ENCODE peak calls at places on chromosomes 1 and 21, in nine cellular contexts. One of them, this sample, is unnamed.

GRCh38 chr1:81682490-81682889 is 118.2 kb upstream of the ADGRL2 start:
- DNase-seq in brain pericyte: no peak
- DNase-seq in putamen: no peak
- DNase-seq in cardiac muscle cell: peak
- DNase-seq in progenitor cell of endocrine pancreas: no peak
- DNase-seq in activated naive CD8-positive, alpha-beta T cell treated with anti-CD3 and anti-CD28 coated beads, Interleukin-2, amount 10 ng/mL, durations not matched to agents 7 days and 5 days: no peak
- DNase-seq in D341Med: no peak
- DNase-seq in PC-3: peak
- DNase-seq in EL: peak
- DNase-seq in this sample: no peak

GRCh38 chr1:206461602-206462455 is 8.4 kb upstream of the IKBKE start:
- DNase-seq in brain pericyte: no peak
- DNase-seq in putamen: peak
- DNase-seq in cardiac muscle cell: peak
- DNase-seq in progenitor cell of endocrine pancreas: peak
- DNase-seq in activated naive CD8-positive, alpha-beta T cell treated with anti-CD3 and anti-CD28 coated beads, Interleukin-2, amount 10 ng/mL, durations not matched to agents 7 days and 5 days: peak
- DNase-seq in D341Med: peak
- DNase-seq in PC-3: peak
- DNase-seq in EL: peak
- DNase-seq in this sample: peak

GRCh38 chr1:10867138-10867721 is 70.8 kb upstream of the CASZ1 start:
- DNase-seq in brain pericyte: no peak
- DNase-seq in putamen: peak
- DNase-seq in cardiac muscle cell: peak
- DNase-seq in progenitor cell of endocrine pancreas: peak
- DNase-seq in activated naive CD8-positive, alpha-beta T cell treated with anti-CD3 and anti-CD28 coated beads, Interleukin-2, amount 10 ng/mL, durations not matched to agents 7 days and 5 days: peak
- DNase-seq in D341Med: peak
- DNase-seq in PC-3: peak
- DNase-seq in EL: peak
- DNase-seq in this sample: peak

GRCh38 chr1:157154940-157155514 is 16.8 kb upstream of the ETV3 start:
- DNase-seq in brain pericyte: no peak
- DNase-seq in putamen: no peak
- DNase-seq in cardiac muscle cell: peak
- DNase-seq in progenitor cell of endocrine pancreas: no peak
- DNase-seq in activated naive CD8-positive, alpha-beta T cell treated with anti-CD3 and anti-CD28 coated beads, Interleukin-2, amount 10 ng/mL, durations not matched to agents 7 days and 5 days: no peak
- DNase-seq in D341Med: no peak
- DNase-seq in PC-3: peak
- DNase-seq in EL: peak
- DNase-seq in this sample: no peak

GRCh38 chr1:81819613-81820012 is 18.9 kb downstream of the ADGRL2 start:
- DNase-seq in brain pericyte: no peak
- DNase-seq in putamen: no peak
- DNase-seq in cardiac muscle cell: no peak
- DNase-seq in progenitor cell of endocrine pancreas: no peak
- DNase-seq in activated naive CD8-positive, alpha-beta T cell treated with anti-CD3 and anti-CD28 coated beads, Interleukin-2, amount 10 ng/mL, durations not matched to agents 7 days and 5 days: no peak
- DNase-seq in D341Med: no peak
- DNase-seq in PC-3: no peak
- DNase-seq in EL: no peak
- DNase-seq in this sample: no peak

GRCh38 chr1:145845514-145846161 is at the start of gene NUDT17:
- DNase-seq in brain pericyte: no peak
- DNase-seq in putamen: peak
- DNase-seq in cardiac muscle cell: peak
- DNase-seq in progenitor cell of endocrine pancreas: peak
- DNase-seq in activated naive CD8-positive, alpha-beta T cell treated with anti-CD3 and anti-CD28 coated beads, Interleukin-2, amount 10 ng/mL, durations not matched to agents 7 days and 5 days: peak
- DNase-seq in D341Med: peak
- DNase-seq in PC-3: peak
- DNase-seq in EL: peak
- DNase-seq in this sample: peak

GRCh38 chr1:53835491-53835890 is 2.6 kb downstream of the NDC1 start:
- DNase-seq in brain pericyte: no peak
- DNase-seq in putamen: no peak
- DNase-seq in cardiac muscle cell: no peak
- DNase-seq in progenitor cell of endocrine pancreas: no peak
- DNase-seq in activated naive CD8-positive, alpha-beta T cell treated with anti-CD3 and anti-CD28 coated beads, Interleukin-2, amount 10 ng/mL, durations not matched to agents 7 days and 5 days: no peak
- DNase-seq in D341Med: no peak
- DNase-seq in PC-3: peak
- DNase-seq in EL: peak
- DNase-seq in this sample: no peak

GRCh38 chr1:234515821-234516241 is 36.9 kb upstream of the TARBP1 start:
- DNase-seq in brain pericyte: no peak
- DNase-seq in putamen: no peak
- DNase-seq in cardiac muscle cell: peak
- DNase-seq in progenitor cell of endocrine pancreas: no peak
- DNase-seq in activated naive CD8-positive, alpha-beta T cell treated with anti-CD3 and anti-CD28 coated beads, Interleukin-2, amount 10 ng/mL, durations not matched to agents 7 days and 5 days: no peak
- DNase-seq in D341Med: no peak
- DNase-seq in PC-3: peak
- DNase-seq in EL: peak
- DNase-seq in this sample: no peak

GRCh38 chr1:99149952-99150351 is 114.3 kb upstream of the PLPPR4 start:
- DNase-seq in brain pericyte: no peak
- DNase-seq in putamen: no peak
- DNase-seq in cardiac muscle cell: no peak
- DNase-seq in progenitor cell of endocrine pancreas: no peak
- DNase-seq in activated naive CD8-positive, alpha-beta T cell treated with anti-CD3 and anti-CD28 coated beads, Interleukin-2, amount 10 ng/mL, durations not matched to agents 7 days and 5 days: no peak
- DNase-seq in D341Med: no peak
- DNase-seq in PC-3: no peak
- DNase-seq in EL: no peak
- DNase-seq in this sample: no peak

GRCh38 chr1:19074902-19075721 is 118.6 kb upstream of the IFFO2 start:
- DNase-seq in brain pericyte: no peak
- DNase-seq in putamen: no peak
- DNase-seq in cardiac muscle cell: no peak
- DNase-seq in progenitor cell of endocrine pancreas: no peak
- DNase-seq in activated naive CD8-positive, alpha-beta T cell treated with anti-CD3 and anti-CD28 coated beads, Interleukin-2, amount 10 ng/mL, durations not matched to agents 7 days and 5 days: no peak
- DNase-seq in D341Med: no peak
- DNase-seq in PC-3: no peak
- DNase-seq in EL: no peak
- DNase-seq in this sample: no peak

GRCh38 chr1:240190881-240191385 is 99.2 kb downstream of the FMN2 start:
- DNase-seq in brain pericyte: peak
- DNase-seq in putamen: peak
- DNase-seq in cardiac muscle cell: peak
- DNase-seq in progenitor cell of endocrine pancreas: no peak
- DNase-seq in activated naive CD8-positive, alpha-beta T cell treated with anti-CD3 and anti-CD28 coated beads, Interleukin-2, amount 10 ng/mL, durations not matched to agents 7 days and 5 days: no peak
- DNase-seq in D341Med: peak
- DNase-seq in PC-3: peak
- DNase-seq in EL: peak
- DNase-seq in this sample: peak

GRCh38 chr1:117284408-117285215 is 73.9 kb upstream of the VTCN1 start:
- DNase-seq in brain pericyte: peak
- DNase-seq in putamen: peak
- DNase-seq in cardiac muscle cell: peak
- DNase-seq in progenitor cell of endocrine pancreas: no peak
- DNase-seq in activated naive CD8-positive, alpha-beta T cell treated with anti-CD3 and anti-CD28 coated beads, Interleukin-2, amount 10 ng/mL, durations not matched to agents 7 days and 5 days: no peak
- DNase-seq in D341Med: peak
- DNase-seq in PC-3: peak
- DNase-seq in EL: peak
- DNase-seq in this sample: peak

GRCh38 chr1:52913014-52913413 is 8.5 kb downstream of the ECHDC2 start:
- DNase-seq in brain pericyte: no peak
- DNase-seq in putamen: no peak
- DNase-seq in cardiac muscle cell: no peak
- DNase-seq in progenitor cell of endocrine pancreas: no peak
- DNase-seq in activated naive CD8-positive, alpha-beta T cell treated with anti-CD3 and anti-CD28 coated beads, Interleukin-2, amount 10 ng/mL, durations not matched to agents 7 days and 5 days: no peak
- DNase-seq in D341Med: no peak
- DNase-seq in PC-3: no peak
- DNase-seq in EL: no peak
- DNase-seq in this sample: no peak

GRCh38 chr1:33257759-33258712 is 1.7 kb downstream of the ZNF362 start:
- DNase-seq in brain pericyte: no peak
- DNase-seq in putamen: no peak
- DNase-seq in cardiac muscle cell: no peak
- DNase-seq in progenitor cell of endocrine pancreas: no peak
- DNase-seq in activated naive CD8-positive, alpha-beta T cell treated with anti-CD3 and anti-CD28 coated beads, Interleukin-2, amount 10 ng/mL, durations not matched to agents 7 days and 5 days: no peak
- DNase-seq in D341Med: no peak
- DNase-seq in PC-3: no peak
- DNase-seq in EL: no peak
- DNase-seq in this sample: no peak

GRCh38 chr1:230313453-230314141 is 112.5 kb downstream of the PGBD5 start:
- DNase-seq in brain pericyte: no peak
- DNase-seq in putamen: no peak
- DNase-seq in cardiac muscle cell: no peak
- DNase-seq in progenitor cell of endocrine pancreas: no peak
- DNase-seq in activated naive CD8-positive, alpha-beta T cell treated with anti-CD3 and anti-CD28 coated beads, Interleukin-2, amount 10 ng/mL, durations not matched to agents 7 days and 5 days: no peak
- DNase-seq in D341Med: no peak
- DNase-seq in PC-3: no peak
- DNase-seq in EL: no peak
- DNase-seq in this sample: no peak

GRCh38 chr1:241641748-241642592 is 1.8 kb upstream of the CHML start:
- DNase-seq in brain pericyte: no peak
- DNase-seq in putamen: no peak
- DNase-seq in cardiac muscle cell: peak
- DNase-seq in progenitor cell of endocrine pancreas: no peak
- DNase-seq in activated naive CD8-positive, alpha-beta T cell treated with anti-CD3 and anti-CD28 coated beads, Interleukin-2, amount 10 ng/mL, durations not matched to agents 7 days and 5 days: no peak
- DNase-seq in D341Med: no peak
- DNase-seq in PC-3: peak
- DNase-seq in EL: peak
- DNase-seq in this sample: no peak

GRCh38 chr1:92342401-92342800 is 43.5 kb downstream of the RPAP2 start:
- DNase-seq in brain pericyte: no peak
- DNase-seq in putamen: no peak
- DNase-seq in cardiac muscle cell: no peak
- DNase-seq in progenitor cell of endocrine pancreas: no peak
- DNase-seq in activated naive CD8-positive, alpha-beta T cell treated with anti-CD3 and anti-CD28 coated beads, Interleukin-2, amount 10 ng/mL, durations not matched to agents 7 days and 5 days: no peak
- DNase-seq in D341Med: no peak
- DNase-seq in PC-3: no peak
- DNase-seq in EL: no peak
- DNase-seq in this sample: no peak

GRCh38 chr1:57843760-57844159 is 419.9 kb upstream of the DAB1 start:
- DNase-seq in brain pericyte: no peak
- DNase-seq in putamen: no peak
- DNase-seq in cardiac muscle cell: peak
- DNase-seq in progenitor cell of endocrine pancreas: no peak
- DNase-seq in activated naive CD8-positive, alpha-beta T cell treated with anti-CD3 and anti-CD28 coated beads, Interleukin-2, amount 10 ng/mL, durations not matched to agents 7 days and 5 days: no peak
- DNase-seq in D341Med: no peak
- DNase-seq in PC-3: no peak
- DNase-seq in EL: peak
- DNase-seq in this sample: no peak

GRCh38 chr1:70895531-70895930 is 152.1 kb downstream of the PTGER3 start:
- DNase-seq in brain pericyte: no peak
- DNase-seq in putamen: no peak
- DNase-seq in cardiac muscle cell: no peak
- DNase-seq in progenitor cell of endocrine pancreas: no peak
- DNase-seq in activated naive CD8-positive, alpha-beta T cell treated with anti-CD3 and anti-CD28 coated beads, Interleukin-2, amount 10 ng/mL, durations not matched to agents 7 days and 5 days: no peak
- DNase-seq in D341Med: no peak
- DNase-seq in PC-3: no peak
- DNase-seq in EL: no peak
- DNase-seq in this sample: no peak

GRCh38 chr1:174953657-174954435 is 45.9 kb upstream of the CACYBP start:
- DNase-seq in brain pericyte: no peak
- DNase-seq in putamen: no peak
- DNase-seq in cardiac muscle cell: no peak
- DNase-seq in progenitor cell of endocrine pancreas: no peak
- DNase-seq in activated naive CD8-positive, alpha-beta T cell treated with anti-CD3 and anti-CD28 coated beads, Interleukin-2, amount 10 ng/mL, durations not matched to agents 7 days and 5 days: no peak
- DNase-seq in D341Med: peak
- DNase-seq in PC-3: no peak
- DNase-seq in EL: no peak
- DNase-seq in this sample: peak

GRCh38 chr1:67441183-67441582 is 11.0 kb upstream of the SERBP1 start:
- DNase-seq in brain pericyte: peak
- DNase-seq in putamen: no peak
- DNase-seq in cardiac muscle cell: peak
- DNase-seq in progenitor cell of endocrine pancreas: no peak
- DNase-seq in activated naive CD8-positive, alpha-beta T cell treated with anti-CD3 and anti-CD28 coated beads, Interleukin-2, amount 10 ng/mL, durations not matched to agents 7 days and 5 days: no peak
- DNase-seq in D341Med: no peak
- DNase-seq in PC-3: peak
- DNase-seq in EL: peak
- DNase-seq in this sample: no peak

GRCh38 chr1:8239306-8240023 is 78.4 kb upstream of the SLC45A1 start:
- DNase-seq in brain pericyte: no peak
- DNase-seq in putamen: no peak
- DNase-seq in cardiac muscle cell: peak
- DNase-seq in progenitor cell of endocrine pancreas: no peak
- DNase-seq in activated naive CD8-positive, alpha-beta T cell treated with anti-CD3 and anti-CD28 coated beads, Interleukin-2, amount 10 ng/mL, durations not matched to agents 7 days and 5 days: no peak
- DNase-seq in D341Med: no peak
- DNase-seq in PC-3: no peak
- DNase-seq in EL: no peak
- DNase-seq in this sample: no peak

GRCh38 chr21:35222021-35222420 is 172.9 kb upstream of the RUNX1 start:
- DNase-seq in brain pericyte: no peak
- DNase-seq in putamen: no peak
- DNase-seq in cardiac muscle cell: no peak
- DNase-seq in progenitor cell of endocrine pancreas: no peak
- DNase-seq in activated naive CD8-positive, alpha-beta T cell treated with anti-CD3 and anti-CD28 coated beads, Interleukin-2, amount 10 ng/mL, durations not matched to agents 7 days and 5 days: no peak
- DNase-seq in D341Med: no peak
- DNase-seq in PC-3: peak
- DNase-seq in EL: no peak
- DNase-seq in this sample: no peak

GRCh38 chr1:3340548-3341235 is 113.8 kb upstream of the ARHGEF16 start:
- DNase-seq in brain pericyte: no peak
- DNase-seq in putamen: no peak
- DNase-seq in cardiac muscle cell: no peak
- DNase-seq in progenitor cell of endocrine pancreas: no peak
- DNase-seq in activated naive CD8-positive, alpha-beta T cell treated with anti-CD3 and anti-CD28 coated beads, Interleukin-2, amount 10 ng/mL, durations not matched to agents 7 days and 5 days: no peak
- DNase-seq in D341Med: no peak
- DNase-seq in PC-3: no peak
- DNase-seq in EL: no peak
- DNase-seq in this sample: no peak

GRCh38 chr1:17998889-17999288 is 108.7 kb upstream of the IGSF21 start:
- DNase-seq in brain pericyte: no peak
- DNase-seq in putamen: no peak
- DNase-seq in cardiac muscle cell: peak
- DNase-seq in progenitor cell of endocrine pancreas: no peak
- DNase-seq in activated naive CD8-positive, alpha-beta T cell treated with anti-CD3 and anti-CD28 coated beads, Interleukin-2, amount 10 ng/mL, durations not matched to agents 7 days and 5 days: no peak
- DNase-seq in D341Med: no peak
- DNase-seq in PC-3: peak
- DNase-seq in EL: no peak
- DNase-seq in this sample: no peak

GRCh38 chr1:38923607-38924006 is 18.0 kb downstream of the RHBDL2 start:
- DNase-seq in brain pericyte: no peak
- DNase-seq in putamen: peak
- DNase-seq in cardiac muscle cell: no peak
- DNase-seq in progenitor cell of endocrine pancreas: no peak
- DNase-seq in activated naive CD8-positive, alpha-beta T cell treated with anti-CD3 and anti-CD28 coated beads, Interleukin-2, amount 10 ng/mL, durations not matched to agents 7 days and 5 days: no peak
- DNase-seq in D341Med: no peak
- DNase-seq in PC-3: peak
- DNase-seq in EL: no peak
- DNase-seq in this sample: no peak

GRCh38 chr1:174021611-174022079 is 512 bp downstream of the RC3H1 start:
- DNase-seq in brain pericyte: no peak
- DNase-seq in putamen: peak
- DNase-seq in cardiac muscle cell: peak
- DNase-seq in progenitor cell of endocrine pancreas: peak
- DNase-seq in activated naive CD8-positive, alpha-beta T cell treated with anti-CD3 and anti-CD28 coated beads, Interleukin-2, amount 10 ng/mL, durations not matched to agents 7 days and 5 days: no peak
- DNase-seq in D341Med: no peak
- DNase-seq in PC-3: peak
- DNase-seq in EL: peak
- DNase-seq in this sample: peak

GRCh38 chr1:235207202-235207565 is 46.1 kb upstream of the RBM34 start:
- DNase-seq in brain pericyte: no peak
- DNase-seq in putamen: no peak
- DNase-seq in cardiac muscle cell: no peak
- DNase-seq in progenitor cell of endocrine pancreas: no peak
- DNase-seq in activated naive CD8-positive, alpha-beta T cell treated with anti-CD3 and anti-CD28 coated beads, Interleukin-2, amount 10 ng/mL, durations not matched to agents 7 days and 5 days: peak
- DNase-seq in D341Med: no peak
- DNase-seq in PC-3: no peak
- DNase-seq in EL: no peak
- DNase-seq in this sample: no peak

GRCh38 chr1:36257375-36257767 is 33.1 kb downstream of the THRAP3 start:
- DNase-seq in brain pericyte: no peak
- DNase-seq in putamen: no peak
- DNase-seq in cardiac muscle cell: no peak
- DNase-seq in progenitor cell of endocrine pancreas: no peak
- DNase-seq in activated naive CD8-positive, alpha-beta T cell treated with anti-CD3 and anti-CD28 coated beads, Interleukin-2, amount 10 ng/mL, durations not matched to agents 7 days and 5 days: no peak
- DNase-seq in D341Med: no peak
- DNase-seq in PC-3: peak
- DNase-seq in EL: no peak
- DNase-seq in this sample: no peak

GRCh38 chr1:94121411-94121821 is 468 bp upstream of the ABCA4 start:
- DNase-seq in brain pericyte: no peak
- DNase-seq in putamen: no peak
- DNase-seq in cardiac muscle cell: no peak
- DNase-seq in progenitor cell of endocrine pancreas: no peak
- DNase-seq in activated naive CD8-positive, alpha-beta T cell treated with anti-CD3 and anti-CD28 coated beads, Interleukin-2, amount 10 ng/mL, durations not matched to agents 7 days and 5 days: no peak
- DNase-seq in D341Med: no peak
- DNase-seq in PC-3: no peak
- DNase-seq in EL: no peak
- DNase-seq in this sample: no peak

GRCh38 chr1:90487040-90487439 is 230.1 kb downstream of the BARHL2 start:
- DNase-seq in brain pericyte: no peak
- DNase-seq in putamen: no peak
- DNase-seq in cardiac muscle cell: no peak
- DNase-seq in progenitor cell of endocrine pancreas: no peak
- DNase-seq in activated naive CD8-positive, alpha-beta T cell treated with anti-CD3 and anti-CD28 coated beads, Interleukin-2, amount 10 ng/mL, durations not matched to agents 7 days and 5 days: no peak
- DNase-seq in D341Med: no peak
- DNase-seq in PC-3: no peak
- DNase-seq in EL: no peak
- DNase-seq in this sample: no peak